ENCODE peak calls at places on chromosomes 6 and 20, in six cellular contexts. H, G, C, U, Q and F are unnamed samples.

GRCh38 chr6:116529466-116529969 is 16.0 kb downstream of the TRAPPC3L start:
- DNase-seq in G (no peak), U (no peak), H (no peak), Q (no peak), C (no peak), F (no peak)

GRCh38 chr6:17869753-17870050 is 117.7 kb downstream of the KIF13A start:
- DNase-seq in U (no peak), C (no peak), H (no peak), Q (no peak), G (no peak), F (no peak)

GRCh38 chr20:53883098-53883762 is 187.2 kb downstream of the BCAS1 start:
- DNase-seq in U (no peak), Q (no peak), C (no peak), H (no peak), G (no peak), F (no peak)

GRCh38 chr20:9493818-9494217 is 20.6 kb upstream of the LAMP5 start:
- DNase-seq in C (no peak), G (no peak), U (no peak), H (no peak), Q (no peak), F (no peak)

GRCh38 chr6:10409160-10409765 is 5.6 kb downstream of the TFAP2A start:
- DNase-seq in C (no peak), H (no peak), U (no peak), Q (no peak), G (no peak), F (no peak)

GRCh38 chr20:24966317-24967012 is 17.4 kb downstream of the CST7 start:
- DNase-seq in C (no peak), H (peak; percentile 30), Q (no peak), G (peak; percentile 41), U (peak; percentile 54), F (no peak)

GRCh38 chr6:87213364-87213763 is 58.0 kb downstream of the ZNF292 start:
- DNase-seq in U (no peak), C (no peak), G (no peak), Q (no peak), H (no peak), F (no peak)

GRCh38 chr6:17281497-17282481 is 628 bp downstream of the RBM24 start:
- DNase-seq in C (no peak), G (peak; percentile 80), Q (no peak), U (no peak), H (peak; percentile 68), F (no peak)

GRCh38 chr20:41960166-41960565 is 342.0 kb upstream of the CHD6 start:
- DNase-seq in G (no peak), C (no peak), Q (no peak), U (no peak), H (no peak), F (no peak)

GRCh38 chr6:148700047-148700712 is 46.6 kb upstream of the UST start:
- DNase-seq in G (no peak), C (no peak), U (no peak), Q (no peak), H (no peak), F (no peak)

GRCh38 chr6:153131037-153131981 is at the start of gene RGS17:
- DNase-seq in Q (peak; percentile 38), G (no peak), C (peak; percentile 35), U (peak; percentile 82), H (peak; percentile 77), F (peak; percentile 88)

GRCh38 chr6:56718236-56718635 is 75.5 kb upstream of the DST start:
- DNase-seq in Q (no peak), C (no peak), G (no peak), U (no peak), H (no peak), F (no peak)

GRCh38 chr20:47440857-47441773 is 60.6 kb upstream of the NCOA3 start:
- DNase-seq in C (no peak), H (no peak), G (no peak), Q (no peak), U (peak; percentile 8), F (no peak)

GRCh38 chr20:10661261-10661660 is 12.5 kb downstream of the JAG1 start:
- DNase-seq in H (peak; percentile 79), C (no peak), Q (no peak), U (no peak), G (peak; percentile 29), F (no peak)

GRCh38 chr6:37052027-37052628 is 46.7 kb downstream of the FGD2 start:
- DNase-seq in G (no peak), U (peak; percentile 78), H (peak; percentile 64), C (no peak), Q (no peak), F (no peak)

GRCh38 chr6:33321227-33321626 is 3.7 kb upstream of the ZBTB22 start:
- DNase-seq in Q (no peak), G (no peak), U (peak; percentile 78), C (no peak), H (no peak), F (no peak)

GRCh38 chr6:140160494-140160893 is 786.0 kb upstream of the CITED2 start:
- DNase-seq in C (no peak), Q (no peak), H (no peak), U (no peak), G (no peak), F (no peak)
- H3K9me3 ChIP-seq in C (no peaks in the 10 kb centered on the region), Q (no peaks in the 10 kb centered on the region), H (no peaks in the 10 kb centered on the region), U (no peaks in the 10 kb centered on the region), G (no peaks in the 10 kb centered on the region), F (no peaks in the 10 kb centered on the region)

GRCh38 chr20:35721621-35722020 is 20.4 kb downstream of the RBM39 start:
- DNase-seq in Q (no peak), C (no peak), G (no peak), H (no peak), U (no peak), F (no peak)

GRCh38 chr20:35721219-35721618 is 20.8 kb downstream of the RBM39 start:
- DNase-seq in Q (no peak), H (no peak), U (no peak), C (no peak), G (no peak), F (no peak)

GRCh38 chr20:35719717-35720116 is 20.5 kb downstream of the ROMO1 start:
- DNase-seq in G (no peak), H (no peak), Q (no peak), C (no peak), U (no peak), F (no peak)

GRCh38 chr20:35720165-35721123 is 21.2 kb downstream of the ROMO1 start:
- DNase-seq in C (no peak), G (no peak), U (no peak), Q (no peak), H (no peak), F (no peak)

DNA sequence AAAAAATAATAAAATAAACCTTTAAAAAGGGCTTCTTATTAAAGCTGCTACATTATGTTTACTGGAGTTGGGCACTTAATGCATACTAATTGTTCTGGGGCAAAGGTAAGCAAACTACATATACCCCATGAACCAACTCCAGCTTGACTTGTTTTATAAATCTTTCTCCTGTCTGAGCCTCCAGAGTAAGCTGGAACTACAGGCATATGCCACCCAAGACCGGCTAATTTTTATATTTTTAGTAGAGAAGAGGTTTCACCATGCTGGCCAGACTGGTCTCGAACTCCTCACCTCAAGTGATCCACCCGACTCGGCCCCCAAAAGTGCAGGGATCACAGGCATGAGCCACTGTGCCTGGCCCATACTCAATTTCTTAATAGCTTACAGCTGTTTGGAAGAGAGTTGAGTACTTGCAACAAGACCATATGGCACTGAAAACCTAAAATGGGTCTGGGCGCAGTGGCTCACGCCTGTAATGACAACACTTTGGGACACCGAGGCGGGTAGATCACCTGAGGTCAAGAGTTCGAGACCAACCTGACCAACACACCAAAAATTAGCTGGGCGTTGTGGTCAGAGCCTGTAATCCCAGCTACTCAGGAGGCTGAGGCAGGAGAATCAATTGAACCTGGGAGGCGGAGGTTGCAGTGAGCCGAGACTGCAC is 19.9 kb downstream of the ROMO1 start:
- DNase-seq in H (no peak), Q (no peak), C (no peak), G (no peak), U (no peak), F (no peak)
- H3K36me3 ChIP-seq in H (peaks cover 91% of the 10 kb centered on the region), Q (peaks cover 23% of the 10 kb centered on the region), C (peaks cover 98% of the 10 kb centered on the region), G (peaks cover 99% of the 10 kb centered on the region), U (peaks cover 100% of the 10 kb centered on the region), F (peaks cover 92% of the 10 kb centered on the region)

GRCh38 chr6:97282238-97282725 is 734 bp downstream of the MMS22L start:
- DNase-seq in C (no peak), Q (no peak), G (no peak), H (no peak), U (no peak), F (no peak)

GRCh38 chr6:97288188-97288587 is 5.2 kb upstream of the MMS22L start:
- DNase-seq in H (no peak), Q (no peak), G (no peak), U (no peak), C (no peak), F (no peak)

GRCh38 chr6:97280766-97281165 is 2.2 kb downstream of the MMS22L start:
- DNase-seq in Q (no peak), G (no peak), H (no peak), C (no peak), U (no peak), F (no peak)

GRCh38 chr6:97282726-97283617 is at the start of gene MMS22L:
- DNase-seq in H (peak; percentile 96), Q (peak; percentile 93), C (peak; percentile 94), G (peak; percentile 96), U (peak; percentile 96), F (peak; percentile 93)
- TF ChIP-seq POLR2AphosphoS5 in H (peak; percentile 68), Q (peak; percentile 79), C (no peak), G (no peak), U (peak; percentile 85), F (no peak)

GRCh38 chr6:373031-373430 is 18.5 kb upstream of the IRF4 start:
- DNase-seq in H (no peak), G (peak; percentile 78), C (no peak), Q (no peak), U (peak; percentile 77), F (no peak)

GRCh38 chr6:372336-372911 is 19.1 kb upstream of the IRF4 start:
- DNase-seq in C (no peak), H (no peak), G (no peak), U (peak; percentile 83), Q (no peak), F (no peak)

GRCh38 chr6:374956-375355 is 16.6 kb upstream of the IRF4 start:
- DNase-seq in Q (no peak), C (no peak), U (no peak), G (peak; percentile 78), H (no peak), F (no peak)

GRCh38 chr6:376823-377571 is 14.6 kb upstream of the IRF4 start:
- DNase-seq in U (no peak), G (no peak), H (no peak), Q (no peak), C (no peak), F (no peak)

DNA sequence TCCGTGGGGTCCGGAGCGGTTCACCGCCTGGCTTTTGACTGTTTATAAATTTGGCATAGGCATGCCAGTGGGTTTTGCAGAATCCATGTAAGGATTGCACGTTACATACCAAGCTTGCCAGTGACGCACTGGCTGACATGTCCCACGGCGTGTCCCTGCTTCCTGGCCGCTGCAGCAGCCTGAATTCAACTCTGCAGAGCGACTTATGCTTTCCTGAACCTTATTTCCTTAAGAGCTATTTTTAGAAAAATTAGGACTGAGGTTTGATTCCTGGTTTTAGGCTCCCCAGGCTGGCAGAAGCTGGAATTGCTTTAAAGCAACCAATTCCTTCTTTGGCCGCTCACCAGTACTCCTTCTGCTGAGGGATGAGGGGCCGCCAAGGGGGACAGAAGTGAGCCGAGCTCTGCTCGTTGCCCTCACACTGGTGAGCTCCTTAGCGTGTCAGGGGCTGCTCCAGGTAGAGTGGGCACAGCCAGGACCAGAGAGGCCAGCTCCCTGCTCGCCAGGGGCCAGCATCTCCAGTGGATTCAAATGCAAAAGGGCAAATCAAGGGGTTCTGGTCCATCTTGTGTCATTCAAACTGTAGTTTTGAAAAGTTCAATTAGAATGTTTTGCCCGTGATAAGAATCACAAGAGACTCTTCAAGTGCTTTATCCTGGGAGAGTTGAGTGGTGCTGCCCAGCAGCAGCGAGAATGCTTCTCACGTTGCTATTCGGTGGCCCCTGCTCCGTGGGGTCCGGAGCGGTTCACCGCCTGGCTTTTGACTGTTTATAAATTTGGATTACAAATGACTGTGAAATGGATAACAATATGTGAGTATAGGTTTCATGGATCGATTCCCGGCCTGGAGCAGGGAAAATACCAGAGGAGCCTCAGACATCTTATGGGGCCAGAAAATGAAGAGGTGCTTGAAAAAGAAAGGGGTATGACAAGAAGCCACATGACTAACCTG is 17.5 kb upstream of the IRF4 start:
- DNase-seq in U (peak; percentile 76), C (no peak), Q (no peak), H (no peak), G (peak; percentile 78), F (peak; percentile 75)
- H3K9me3 ChIP-seq in U (no peaks in the 10 kb centered on the region), C (no peaks in the 10 kb centered on the region), Q (no peaks in the 10 kb centered on the region), H (no peaks in the 10 kb centered on the region), G (no peaks in the 10 kb centered on the region), F (no peaks in the 10 kb centered on the region)